ENCODE peak calls at places on chromosome 13, in six cellular contexts. P is CD8-positive, alpha-beta T cell; S is foreskin fibroblast; R is GM06990; E is A549; L is dorsolateral prefrontal cortex. M is an unnamed sample.

GRCh38 chr13:21970172-21970571 is 299.3 kb downstream of the FGF9 start:
- DNase-seq in P (no peak), S (no peak), R (no peak), E (no peak), L (no peak), M (no peak)

GRCh38 chr13:96417956-96418355 is 328.0 kb downstream of the HS6ST3 start:
- DNase-seq in P (no peak), S (no peak), R (no peak), E (no peak), L (no peak), M (no peak)

GRCh38 chr13:99694251-99694650 is 193.0 kb downstream of the TM9SF2 start:
- DNase-seq in P (no peak), S (no peak), R (no peak), E (no peak), L (no peak), M (peak)

GRCh38 chr13:108266316-108266936 is 3.1 kb upstream of the TNFSF13B start:
- DNase-seq in P (no peak), S (no peak), R (no peak), E (no peak), L (no peak), M (no peak)

GRCh38 chr13:43652751-43653150 is 134.0 kb downstream of the ENOX1 start:
- DNase-seq in P (no peak), S (no peak), R (no peak), E (no peak), L (no peak), M (no peak)

GRCh38 chr13:29402168-29402621 is 193.3 kb downstream of the SLC7A1 start:
- DNase-seq in P (no peak), S (no peak), R (no peak), E (no peak), L (no peak), M (no peak)

GRCh38 chr13:44870456-44870929 is 118.8 kb downstream of the NUFIP1 start:
- DNase-seq in P (no peak), S (no peak), R (no peak), E (no peak), L (no peak), M (no peak)

GRCh38 chr13:24622481-24622880 is 57.7 kb upstream of the ATP12A start:
- DNase-seq in P (no peak), S (no peak), R (no peak), E (no peak), L (no peak), M (no peak)

GRCh38 chr13:45162821-45163220 is 38.0 kb downstream of the KCTD4 start:
- DNase-seq in P (no peak), S (peak), R (no peak), E (peak), L (no peak), M (no peak)

GRCh38 chr13:41550239-41550638 is 92.9 kb downstream of the RGCC start:
- DNase-seq in P (no peak), S (no peak), R (no peak), E (no peak), L (no peak), M (no peak)

GRCh38 chr13:35927554-35927953 is 203.6 kb downstream of the DCLK1 start:
- DNase-seq in P (no peak), S (peak), R (no peak), E (peak), L (no peak), M (no peak)

GRCh38 chr13:29474991-29475390 is 120.5 kb downstream of the SLC7A1 start:
- DNase-seq in P (no peak), S (peak), R (no peak), E (no peak), L (no peak), M (no peak)

GRCh38 chr13:33250594-33250993 is 35.0 kb downstream of the STARD13 start:
- DNase-seq in P (no peak), S (peak), R (no peak), E (no peak), L (no peak), M (no peak)

GRCh38 chr13:67229438-67230242 is 496 bp downstream of the PCDH9 start:
- DNase-seq in P (no peak), S (no peak), R (no peak), E (peak), L (peak), M (no peak)

GRCh38 chr13:44906758-44907157 is 82.5 kb downstream of the NUFIP1 start:
- DNase-seq in P (no peak), S (peak), R (no peak), E (no peak), L (peak), M (no peak)

GRCh38 chr13:51895906-51896888 is 34.4 kb downstream of the CCDC70 start:
- DNase-seq in P (no peak), S (peak), R (no peak), E (peak), L (no peak), M (peak)

GRCh38 chr13:108572782-108573211 is 56.6 kb upstream of the MYO16 start:
- DNase-seq in P (no peak), S (no peak), R (no peak), E (no peak), L (no peak), M (no peak)

GRCh38 chr13:26186141-26186870 is 35.8 kb downstream of the RNF6 start:
- DNase-seq in P (peak), S (peak), R (peak), E (peak), L (peak), M (peak)
- TF ChIP-seq CTCF in P (peak), S (peak), R (peak), E (peak), L (peak), M (no peak)

DNA sequence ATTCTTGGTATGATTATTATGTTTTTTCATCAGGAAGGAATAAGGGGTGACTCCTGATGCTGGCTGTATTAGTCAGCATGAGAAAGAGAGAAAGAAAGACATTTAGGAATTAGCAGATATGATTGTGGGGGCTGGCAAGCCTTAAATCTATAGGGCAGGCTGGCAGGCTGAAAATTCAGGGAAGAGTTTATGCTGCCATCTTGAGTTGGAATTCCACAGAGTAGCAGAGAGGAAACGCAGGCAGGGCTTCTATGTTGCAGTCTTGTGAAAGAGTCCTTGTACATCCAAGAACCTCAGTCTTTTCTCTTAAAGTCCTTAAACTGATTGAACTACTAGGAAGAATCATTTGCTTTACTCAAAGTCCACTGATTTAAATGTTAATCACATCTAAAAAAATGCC is 262.7 kb upstream of the SLC10A2 start:
- DNase-seq in P (no peak), S (no peak), R (no peak), E (no peak), L (no peak), M (no peak)
- TF ChIP-seq CTCF in P (no peak), S (no peak), R (no peak), E (no peak), L (peak), M (no peak)

DNA sequence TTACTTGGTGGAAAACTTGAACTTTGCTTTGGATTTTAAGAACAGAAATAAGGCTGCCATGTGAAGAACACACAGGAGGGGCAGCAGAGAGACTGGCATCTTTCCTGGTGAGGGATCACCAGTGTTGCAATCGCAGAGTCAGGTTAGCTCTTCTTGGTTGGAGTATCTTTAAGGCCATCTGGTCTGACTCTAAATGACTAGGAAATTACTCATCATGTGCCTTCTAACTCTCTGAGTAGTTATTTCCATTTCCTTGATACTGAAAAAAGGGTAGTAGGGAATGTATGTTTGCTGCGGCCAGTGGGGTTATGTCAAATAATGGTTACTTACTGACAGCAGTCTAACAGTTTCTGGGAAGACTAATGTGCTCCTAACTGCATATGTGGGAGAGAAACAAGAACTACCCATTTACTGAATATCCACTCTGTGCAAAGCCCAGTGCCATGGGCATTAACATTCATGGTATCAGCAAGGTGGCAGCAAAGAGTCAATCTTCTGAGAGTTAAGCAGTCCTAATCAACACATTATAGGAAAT is 122.1 kb downstream of the COG6 start:
- DNase-seq in P (no peak), S (peak), R (no peak), E (peak), L (no peak), M (no peak)
- TF ChIP-seq CTCF in P (no peak), S (peak), R (peak), E (no peak), L (peak), M (peak)

DNA sequence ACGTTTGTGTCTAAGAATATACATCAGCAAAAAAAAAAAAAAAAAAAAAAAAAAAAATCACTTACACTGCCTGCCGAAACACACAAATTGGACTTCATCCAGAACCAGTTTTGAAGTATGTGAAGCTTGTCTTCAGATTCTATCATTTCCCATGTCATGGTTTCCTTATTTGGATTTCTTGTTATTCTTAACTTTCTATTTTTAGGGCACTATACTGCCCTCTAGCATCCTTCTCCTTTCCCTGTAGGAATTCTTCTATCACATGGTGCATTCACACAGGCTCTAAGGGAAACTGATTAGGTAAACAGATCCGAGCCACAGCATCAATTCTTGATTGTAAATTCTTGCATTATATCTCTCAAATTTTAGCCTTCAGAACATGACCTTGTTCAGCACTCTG is 1507.5 kb downstream of the OLFM4 start:
- DNase-seq in P (no peak), S (no peak), R (no peak), E (no peak), L (no peak), M (no peak)
- TF ChIP-seq CTCF in P (no peak), S (no peak), R (no peak), E (no peak), L (peak), M (peak)

GRCh38 chr13:111152836-111153235 is 37.7 kb downstream of the ARHGEF7 start:
- DNase-seq in P (no peak), S (no peak), R (no peak), E (peak), L (no peak), M (no peak)

GRCh38 chr13:111158136-111158805 is 43.2 kb downstream of the ARHGEF7 start:
- DNase-seq in P (no peak), S (no peak), R (no peak), E (no peak), L (no peak), M (no peak)

GRCh38 chr13:111156421-111156820 is 41.3 kb downstream of the ARHGEF7 start:
- DNase-seq in P (no peak), S (no peak), R (no peak), E (no peak), L (no peak), M (no peak)

GRCh38 chr13:111153977-111154332 is 38.8 kb downstream of the ARHGEF7 start:
- DNase-seq in P (peak), S (peak), R (no peak), E (peak), L (no peak), M (no peak)

DNA sequence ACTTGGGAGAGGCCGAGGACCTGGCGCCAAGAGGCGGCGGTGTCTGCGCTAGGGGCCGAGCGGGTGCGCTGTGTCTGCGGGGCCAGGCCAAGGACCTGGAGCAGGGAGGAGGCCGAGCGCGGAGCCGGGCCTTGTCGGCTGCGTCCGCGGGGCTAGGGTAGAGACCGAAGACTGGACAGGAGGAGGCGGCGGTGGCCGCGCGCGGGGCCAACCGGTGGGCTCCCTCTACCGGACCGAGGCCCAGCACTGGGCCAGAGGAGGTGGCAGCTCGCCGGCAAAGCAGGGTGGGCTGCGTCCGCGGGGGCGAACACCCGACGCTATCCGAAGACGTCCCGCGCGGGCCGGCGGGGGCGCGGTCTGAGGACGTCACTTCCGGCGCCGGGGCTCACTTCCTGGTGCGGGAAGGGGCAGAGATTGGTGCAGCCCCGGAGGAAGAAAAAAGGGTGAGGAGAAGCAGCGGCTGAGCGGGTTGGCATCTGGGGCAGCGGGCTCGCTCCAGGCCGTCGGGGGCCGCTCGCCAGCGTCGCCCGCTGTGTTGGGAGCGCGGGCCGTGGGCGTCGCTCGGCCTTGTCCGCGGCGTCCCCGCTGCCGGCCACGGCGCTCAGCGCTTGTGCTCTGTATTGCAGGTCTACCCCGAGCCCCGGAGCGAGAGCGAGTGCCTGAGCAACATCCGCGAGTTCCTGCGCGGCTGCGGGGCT is 38.3 kb downstream of the ARHGEF7 start:
- DNase-seq in P (peak), S (peak), R (peak), E (peak), L (peak), M (peak)
- TF ChIP-seq CTCF in P (no peak), S (no peak), R (peak), E (no peak), L (peak), M (no peak)

GRCh38 chr13:64057372-64058020 is 2641.8 kb upstream of the PCDH20 start:
- DNase-seq in P (no peak), S (no peak), R (no peak), E (no peak), L (no peak), M (no peak)

GRCh38 chr13:64054306-64054705 is 2638.7 kb upstream of the PCDH20 start:
- DNase-seq in P (no peak), S (no peak), R (no peak), E (no peak), L (no peak), M (no peak)

GRCh38 chr13:64051278-64051677 is 2635.6 kb upstream of the PCDH20 start:
- DNase-seq in P (no peak), S (no peak), R (no peak), E (no peak), L (no peak), M (no peak)

GRCh38 chr13:64052526-64052925 is 2636.9 kb upstream of the PCDH20 start:
- DNase-seq in P (no peak), S (no peak), R (no peak), E (no peak), L (no peak), M (no peak)
- TF ChIP-seq CTCF in P (no peak), S (no peak), R (no peak), E (no peak), L (no peak), M (no peak)